ENCODE peak calls at places on chromosomes 4 and X, in nine cellular contexts. Y is mammary epithelial cell, K is mucosa of descending colon, J is Calu3, L is WTC11, X is AG10803, D is osteocyte, U is lung, S is dorsolateral prefrontal cortex. V is an unnamed sample.

GRCh38 chr4:53716011-53716410 is 124.7 kb upstream of the LNX1 start:
- DNase-seq in Y (no peak), K (no peak), J (no peak), L (no peak), X (peak; percentile 64), D (no peak), U (no peak), S (no peak), V (no peak)

GRCh38 chrX:19832186-19832965 is 55.0 kb downstream of the SH3KBP1 start:
- DNase-seq in Y (no peak), K (no peak), J (no peak), L (no peak), X (no peak), D (peak; percentile 66), U (no peak), S (no peak), V (no peak)

GRCh38 chr4:1328267-1329155 is 18.5 kb upstream of the UVSSA start:
- DNase-seq in Y (no peak), K (no peak), J (no peak), L (no peak), X (no peak), D (no peak), U (no peak), S (no peak), V (no peak)

GRCh38 chrX:122188751-122189150 is 995.3 kb upstream of the GRIA3 start:
- DNase-seq in Y (peak; percentile 39), K (no peak), J (no peak), L (no peak), X (peak; percentile 5), D (no peak), U (no peak), S (no peak), V (no peak)

GRCh38 chrX:125378205-125378604 is 58.5 kb downstream of the TEX13C start:
- DNase-seq in Y (peak; percentile 2), K (no peak), J (no peak), L (no peak), X (no peak), D (no peak), U (no peak), S (no peak), V (no peak)

GRCh38 chr4:6228158-6229067 is 28.1 kb upstream of the JAKMIP1 start:
- DNase-seq in Y (no peak), K (no peak), J (no peak), L (no peak), X (no peak), D (peak; percentile 63), U (no peak), S (no peak), V (no peak)

GRCh38 chr4:87543835-87544461 is 14.8 kb upstream of the SPARCL1 start:
- DNase-seq in Y (peak; percentile 49), K (no peak), J (peak; percentile 32), L (peak; percentile 23), X (peak; percentile 58), D (no peak), U (no peak), S (no peak), V (no peak)

GRCh38 chr4:6910340-6910959 is 824 bp downstream of the TBC1D14 start:
- DNase-seq in Y (no peak), K (peak; percentile 62), J (peak; percentile 15), L (no peak), X (no peak), D (no peak), U (no peak), S (no peak), V (no peak)

GRCh38 chrX:44915361-44915868 is 42.4 kb downstream of the KDM6A start:
- DNase-seq in Y (no peak), K (no peak), J (no peak), L (no peak), X (no peak), D (no peak), U (no peak), S (no peak), V (no peak)

GRCh38 chr4:1855334-1856070 is 454 bp downstream of the LETM1 start:
- DNase-seq in Y (no peak), K (peak; percentile 72), J (no peak), L (no peak), X (no peak), D (no peak), U (peak; percentile 45), S (no peak), V (peak; percentile 26)

GRCh38 chrX:150577174-150577573 is 8.8 kb downstream of the MTM1 start:
- DNase-seq in Y (no peak), K (no peak), J (no peak), L (no peak), X (no peak), D (no peak), U (no peak), S (no peak), V (no peak)

GRCh38 chrX:137031517-137032377 is 2.0 kb downstream of the GPR101 start:
- DNase-seq in Y (peak; percentile 25), K (peak; percentile 26), J (no peak), L (peak; percentile 33), X (peak; percentile 35), D (no peak), U (no peak), S (no peak), V (no peak)

GRCh38 chrX:123976671-123977316 is 15.3 kb downstream of the STAG2 start:
- DNase-seq in Y (peak; percentile 38), K (no peak), J (no peak), L (no peak), X (peak; percentile 37), D (no peak), U (no peak), S (no peak), V (no peak)

GRCh38 chr4:53309321-53310020 is 56.4 kb downstream of the SCFD2 start:
- DNase-seq in Y (no peak), K (no peak), J (no peak), L (no peak), X (peak; percentile 40), D (no peak), U (no peak), S (no peak), V (no peak)

GRCh38 chr4:140326395-140326993 is 47.0 kb upstream of the SCOC start:
- DNase-seq in Y (peak; percentile 22), K (no peak), J (peak; percentile 14), L (no peak), X (peak; percentile 60), D (no peak), U (no peak), S (no peak), V (no peak)

GRCh38 chrX:29662759-29663503 is 552.4 kb upstream of the MAGEB2 start:
- DNase-seq in Y (peak; percentile 97), K (no peak), J (peak; percentile 70), L (no peak), X (peak; percentile 86), D (no peak), U (no peak), S (no peak), V (no peak)

GRCh38 chrX:133297284-133297683 is 79.1 kb upstream of the TFDP3 start:
- DNase-seq in Y (peak; percentile 58), K (no peak), J (no peak), L (no peak), X (peak; percentile 42), D (no peak), U (no peak), S (no peak), V (no peak)

DNA sequence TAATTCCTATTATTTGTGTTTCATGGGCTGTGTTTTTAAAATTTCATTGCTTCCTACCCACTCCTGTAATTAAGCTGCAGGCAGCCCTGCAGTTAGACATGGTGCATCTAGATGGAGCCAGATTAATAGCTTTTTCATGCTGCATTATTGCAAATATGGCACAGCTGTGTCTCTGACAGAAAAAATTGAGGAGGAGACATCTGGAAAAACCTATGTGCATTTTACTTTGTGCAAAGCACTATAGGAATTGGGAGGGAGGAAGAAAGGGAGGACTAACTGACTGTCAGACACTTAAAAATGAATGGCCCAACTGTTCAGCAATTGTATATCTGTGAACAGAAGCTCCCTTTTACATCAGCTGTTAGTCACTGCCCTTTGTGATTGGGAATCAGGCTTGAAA is 8.1 kb upstream of the RPGR start:
- DNase-seq in Y (no peak), K (no peak), J (no peak), L (no peak), X (no peak), D (no peak), U (no peak), S (no peak), V (no peak)
- TF ChIP-seq CTCF in Y (peak; percentile 35), K (no peak), J (no peak), L (no peak), X (peak; percentile 20), D (no peak), U (no peak), S (peak; percentile 18), V (no peak)

DNA sequence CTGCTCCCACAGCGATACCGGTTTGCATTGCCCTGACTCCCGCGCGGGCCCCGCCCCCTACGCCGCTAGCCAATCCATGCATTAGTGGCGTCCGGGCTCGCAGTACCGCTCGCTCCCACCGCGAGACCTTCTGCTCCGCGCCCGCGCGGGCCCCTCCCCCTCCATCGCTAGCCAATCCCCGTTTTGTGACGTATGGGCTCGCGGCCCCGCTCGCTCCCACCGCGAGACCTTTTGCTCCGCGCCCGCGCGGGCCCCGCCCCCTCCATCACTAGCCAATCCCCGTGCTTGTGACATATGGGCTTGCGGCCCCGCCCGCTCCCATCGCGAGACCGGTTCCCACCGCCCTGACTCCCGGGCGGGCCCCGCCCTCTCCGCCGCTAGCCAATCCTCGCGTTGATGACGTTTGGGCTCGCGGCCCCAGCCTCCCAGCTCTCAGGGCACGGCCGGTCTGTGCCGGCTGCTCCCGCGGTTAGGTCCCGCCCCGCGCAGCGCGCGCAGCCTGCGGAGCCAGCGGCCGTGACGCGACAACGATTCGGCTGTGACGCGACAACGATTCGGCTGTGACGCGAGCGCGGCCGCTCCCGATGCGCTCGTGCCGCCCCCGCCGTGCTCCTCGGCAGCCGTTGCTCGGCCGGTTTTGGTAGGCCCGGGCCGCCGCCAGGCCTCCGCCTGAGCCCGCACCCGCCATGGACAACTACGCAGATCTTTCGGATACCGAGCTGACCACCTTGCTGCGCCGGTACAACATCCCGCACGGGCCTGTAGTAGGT is at the start of gene EMD:
- DNase-seq in Y (peak; percentile 97), K (peak; percentile 96), J (peak; percentile 99), L (peak; percentile 95), X (peak; percentile 97), D (peak; percentile 99), U (peak; percentile 95), S (peak; percentile 97), V (peak; percentile 93)
- TF ChIP-seq CTCF in Y (no peak), K (no peak), J (no peak), L (no peak), X (no peak), D (no peak), U (no peak), S (no peak), V (no peak)

DNA sequence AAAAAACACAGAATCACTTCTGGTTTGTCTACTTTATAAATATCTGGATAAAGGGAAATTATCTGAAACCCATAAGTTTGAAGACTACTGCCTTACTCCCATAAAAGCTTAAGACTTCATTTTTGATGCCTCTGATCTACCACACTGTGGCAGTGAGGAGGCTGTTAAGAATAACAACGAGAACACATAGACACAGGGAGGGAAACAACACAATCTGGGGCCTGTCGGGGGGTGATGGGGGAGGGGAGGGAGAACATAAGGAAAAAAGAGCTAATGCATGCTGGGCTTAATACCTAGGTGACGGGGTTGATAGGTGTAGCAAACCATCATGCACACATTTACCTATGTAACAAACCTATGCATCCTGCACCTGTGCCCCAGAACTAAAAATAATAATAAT is 573.7 kb downstream of the GBA3 start:
- DNase-seq in Y (no peak), K (no peak), J (no peak), L (no peak), X (no peak), D (no peak), U (no peak), S (no peak), V (no peak)
- TF ChIP-seq CTCF in Y (no peak), K (no peak), J (no peak), L (no peak), X (no peak), D (no peak), U (no peak), S (no peak), V (no peak)

GRCh38 chrX:103774070-103774642 is 2.5 kb upstream of the PLP1 start:
- DNase-seq in Y (peak; percentile 32), K (no peak), J (peak; percentile 6), L (no peak), X (peak; percentile 52), D (no peak), U (no peak), S (no peak), V (no peak)
- TF ChIP-seq CTCF in Y (peak; percentile 73), K (peak; percentile 36), J (peak; percentile 10), L (no peak), X (peak; percentile 53), D (peak; percentile 56), U (no peak), S (peak; percentile 61), V (no peak)